ENCODE peak calls at places on chromosomes 6 and 20, in six cellular contexts. Y is AG10803; L is stimulated activated CD4-positive, alpha-beta T cell treated with anti-CD3 and anti-CD28 coated beads, Interleukin-1b, Interleukin-23, amount 100 ng/mL, for 1 hour; A is H1; P is T-helper 2 cell; Z is breast epithelium. H is an unnamed sample.

GRCh38 chr6:16273266-16273665 is 34.9 kb downstream of the GMPR start:
- DNase-seq in P (no peak), Z (no peak), L (no peak), Y (peak), A (no peak), H (no peak)

GRCh38 chr6:170048615-170049256 is 242.1 kb downstream of the DLL1 start:
- DNase-seq in Z (no peak), P (no peak), A (no peak), Y (peak), L (no peak), H (no peak)

GRCh38 chr6:151551223-151551857 is 57.5 kb downstream of the CCDC170 start:
- DNase-seq in Z (no peak), Y (no peak), A (no peak), L (no peak), P (peak), H (no peak)

GRCh38 chr6:42440027-42440426 is 11.7 kb downstream of the TRERF1 start:
- DNase-seq in A (peak), L (no peak), Y (no peak), P (no peak), Z (no peak), H (no peak)

GRCh38 chr20:21154692-21155091 is 28.8 kb downstream of the KIZ start:
- DNase-seq in Y (no peak), Z (no peak), A (no peak), P (no peak), L (no peak), H (no peak)

GRCh38 chr6:132404736-132405135 is 3.5 kb upstream of the MOXD1 start:
- DNase-seq in Y (no peak), Z (no peak), A (no peak), L (no peak), P (no peak), H (no peak)

GRCh38 chr20:4341804-4342560 is 326.6 kb upstream of the RNF24 start:
- DNase-seq in P (no peak), A (no peak), Y (peak), L (no peak), Z (no peak), H (no peak)

GRCh38 chr6:136947037-136947436 is 24.9 kb downstream of the SLC35D3 start:
- DNase-seq in Y (no peak), Z (no peak), L (no peak), P (no peak), A (no peak), H (no peak)

GRCh38 chr6:4607793-4608192 is 168.4 kb upstream of the CDYL start:
- DNase-seq in P (peak), Y (no peak), L (no peak), A (no peak), Z (no peak), H (no peak)

GRCh38 chr6:119333707-119334295 is 15.8 kb downstream of the MAN1A1 start:
- DNase-seq in P (peak), Z (no peak), L (no peak), A (no peak), Y (no peak), H (no peak)

GRCh38 chr20:18645851-18646250 is 58.0 kb downstream of the DTD1 start:
- DNase-seq in Z (no peak), A (no peak), P (no peak), L (no peak), Y (peak), H (no peak)

GRCh38 chr6:40973304-40973703 is 65.7 kb downstream of the UNC5CL start:
- DNase-seq in Z (no peak), A (no peak), Y (no peak), P (no peak), L (no peak), H (no peak)

GRCh38 chr20:45010399-45010828 is 44.1 kb downstream of the STK4 start:
- DNase-seq in A (no peak), Z (no peak), P (no peak), Y (peak), L (no peak), H (no peak)

GRCh38 chr20:15196580-15197255 is 859.3 kb upstream of the FLRT3 start:
- DNase-seq in L (no peak), P (no peak), A (no peak), Y (no peak), Z (no peak), H (no peak)

GRCh38 chr20:43955244-43956191 is 40.9 kb downstream of the TOX2 start:
- DNase-seq in Y (peak), A (no peak), Z (no peak), P (peak), L (no peak), H (no peak)

GRCh38 chr20:37346232-37346525 is 239 bp downstream of the SRC start:
- DNase-seq in Y (no peak), P (no peak), L (no peak), Z (no peak), A (no peak), H (no peak)

GRCh38 chr6:108565893-108566292 is 5.2 kb downstream of the FOXO3 start:
- DNase-seq in Y (peak), L (no peak), Z (peak), A (no peak), P (no peak), H (no peak)

GRCh38 chr20:32195581-32195980 is 12.0 kb downstream of the PLAGL2 start:
- DNase-seq in L (no peak), Z (no peak), P (no peak), Y (no peak), A (no peak), H (no peak)

GRCh38 chr20:62723351-62723750 is 14.7 kb downstream of the NTSR1 start:
- DNase-seq in L (no peak), P (no peak), Z (no peak), A (no peak), Y (no peak), H (no peak)

GRCh38 chr20:59248031-59248684 is 52.3 kb upstream of the EDN3 start:
- DNase-seq in Z (no peak), Y (peak), L (no peak), P (no peak), A (no peak), H (no peak)

GRCh38 chr6:26056583-26057350 is 30.5 kb upstream of the HFE start:
- DNase-seq in L (no peak), P (peak), Y (peak), A (no peak), Z (peak), H (no peak)

GRCh38 chr6:84779380-84779779 is 15.0 kb upstream of the TBX18 start:
- DNase-seq in L (no peak), Y (no peak), A (no peak), Z (no peak), P (no peak), H (no peak)

GRCh38 chr20:57390604-57391438 is at the start of gene RBM38:
- DNase-seq in Z (no peak), P (peak), Y (peak), A (peak), L (peak), H (peak)

GRCh38 chr6:100138346-100139022 is 144.5 kb upstream of the MCHR2 start:
- DNase-seq in Y (no peak), A (no peak), L (no peak), P (no peak), Z (no peak), H (no peak)

GRCh38 chr6:30061766-30062458 is 847 bp downstream of the POLR1H start:
- DNase-seq in L (no peak), Z (peak), Y (peak), A (no peak), P (peak), H (no peak)

H was measured in NCI-H1694.